ENCODE peak calls at places on chromosomes 1 and 21, in six cellular contexts. A, K, H, O, P and D are unnamed samples.

GRCh38 chr1:203088441-203088840 is 2.6 kb upstream of the MYOG start:
- DNase-seq in K (no peak), P (no peak), H (no peak), A (no peak), O (no peak), D (no peak)

GRCh38 chr1:109632671-109633346 is 13.2 kb downstream of the AMPD2 start:
- DNase-seq in O (no peak), P (no peak), H (no peak), K (no peak), A (no peak), D (no peak)

GRCh38 chr1:225919906-225920305 is 4.1 kb downstream of the PYCR2 start:
- DNase-seq in H (peak), P (no peak), A (no peak), K (peak), O (peak), D (peak)

GRCh38 chr1:184030433-184031126 is 6.9 kb downstream of the COLGALT2 start:
- DNase-seq in P (no peak), O (no peak), K (no peak), H (no peak), A (no peak), D (no peak)

GRCh38 chr1:37660646-37661045 is 26.0 kb upstream of the RSPO1 start:
- DNase-seq in H (no peak), A (no peak), P (no peak), K (no peak), O (no peak), D (no peak)

GRCh38 chr1:151061012-151061401 is 810 bp downstream of the MLLT11 start:
- DNase-seq in O (no peak), K (peak), H (no peak), P (no peak), A (no peak), D (no peak)

GRCh38 chr1:203668401-203668800 is 41.8 kb downstream of the ATP2B4 start:
- DNase-seq in A (no peak), O (no peak), H (no peak), P (no peak), K (no peak), D (no peak)

GRCh38 chr21:46515109-46515508 is 56.4 kb downstream of the DIP2A start:
- DNase-seq in K (peak), A (no peak), P (peak), O (no peak), H (peak), D (no peak)

GRCh38 chr1:15347182-15347581 is 62.5 kb upstream of the EFHD2 start:
- DNase-seq in A (no peak), P (no peak), K (no peak), H (no peak), O (no peak), D (no peak)

GRCh38 chr1:164716992-164717703 is 158.2 kb downstream of the PBX1 start:
- DNase-seq in K (peak), O (peak), P (peak), A (peak), H (no peak), D (peak)

GRCh38 chr1:43936470-43937151 is 3.0 kb downstream of the ARTN start:
- DNase-seq in A (peak), P (no peak), H (no peak), O (no peak), K (peak), D (no peak)
- TF ChIP-seq CTCF in A (no peak), P (no peak), H (peak), O (no peak), K (peak), D (peak)

DNA sequence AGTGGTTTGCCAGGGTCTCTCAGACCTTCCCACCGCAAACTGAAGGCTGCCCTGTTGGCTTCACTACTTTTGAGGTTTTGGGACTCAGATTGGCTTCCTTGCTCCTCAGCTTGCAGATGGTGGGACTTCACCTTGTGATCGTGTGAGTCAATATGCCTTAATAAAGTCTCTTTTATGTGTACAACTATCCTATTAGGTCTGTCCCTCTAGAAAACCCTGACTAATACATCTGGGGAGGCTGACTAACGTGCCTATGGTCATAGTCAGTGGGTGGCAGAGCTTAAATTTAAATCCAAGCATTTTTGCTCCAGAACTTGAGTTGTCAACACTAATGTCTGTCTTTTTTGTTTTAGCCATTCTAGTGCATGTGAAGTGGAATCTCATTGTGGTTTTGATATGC is 76.5 kb upstream of the CHODL start:
- DNase-seq in A (no peak), O (no peak), H (no peak), K (no peak), P (no peak), D (no peak)
- TF ChIP-seq CTCF in A (no peak), O (no peak), H (no peak), K (no peak), P (no peak), D (no peak)

DNA sequence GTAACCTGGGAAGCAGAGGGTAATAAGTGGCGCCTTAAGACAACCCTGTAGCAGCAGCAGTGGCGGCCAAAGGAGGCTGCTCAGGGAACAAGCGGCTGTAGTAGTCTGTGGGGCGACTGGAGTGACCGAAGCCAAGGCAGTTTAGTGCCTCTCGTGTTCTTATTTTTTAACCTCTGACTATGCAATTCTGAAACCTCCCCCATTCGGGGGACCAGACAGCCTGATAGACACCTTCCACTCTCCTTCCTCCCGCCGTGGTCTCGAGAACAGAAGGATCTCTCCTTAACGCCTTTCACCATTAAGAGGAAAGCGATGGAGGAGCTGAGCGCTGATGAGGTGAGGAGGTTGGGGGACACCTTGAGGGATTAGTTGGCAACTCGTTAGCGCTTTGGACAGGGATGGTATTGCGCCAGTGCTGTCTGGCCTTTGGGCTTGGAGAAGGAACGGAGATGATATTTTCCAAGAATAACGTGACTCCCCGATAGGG is 644 bp downstream of the UBE4B start:
- DNase-seq in O (peak), P (peak), A (no peak), K (peak), H (peak), D (peak)
- TF ChIP-seq CTCF in O (no peak), P (no peak), A (no peak), K (no peak), H (no peak), D (no peak)

DNA sequence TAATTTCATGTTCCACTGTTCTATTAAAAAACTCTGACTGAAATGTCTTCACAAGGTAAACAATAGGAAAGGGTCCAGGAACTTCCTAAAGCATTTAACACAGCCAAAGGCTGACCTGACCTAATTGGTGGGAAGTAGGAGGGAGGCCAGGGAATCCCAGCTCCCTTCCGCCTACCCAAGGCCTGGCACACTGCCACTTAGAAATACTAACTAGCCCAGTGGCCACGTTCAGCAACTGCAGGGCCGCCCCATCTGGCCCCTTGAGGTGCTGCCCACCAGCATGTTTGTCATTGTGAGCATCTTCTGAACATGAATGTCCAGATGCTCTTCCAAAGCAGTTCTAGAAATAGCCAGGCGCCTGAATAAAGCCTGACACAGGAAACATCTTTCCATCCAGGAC is 44.7 kb upstream of the BCL9 start:
- DNase-seq in H (peak), K (peak), A (no peak), P (peak), O (no peak), D (peak)
- TF ChIP-seq CTCF in H (peak), K (peak), A (peak), P (peak), O (peak), D (peak)